ENCODE peak calls at places on chromosomes 1 and 21, in six cellular contexts. O is AG04449, E is left ventricle myocardium superior, G is LoVo, T is EL, F is fibroblast of lung. X is an unnamed sample.

GRCh38 chr1:167661527-167662436 is 31.8 kb downstream of the RCSD1 start:
- DNase-seq in F (peak; percentile 88), E (no peak), O (peak; percentile 87), T (peak; percentile 94), G (peak; percentile 33), X (no peak)

GRCh38 chr1:182050481-182051438 is 10.8 kb downstream of the ZNF648 start:
- DNase-seq in O (no peak), G (no peak), E (no peak), F (no peak), T (no peak), X (no peak)

GRCh38 chr1:101144868-101145808 is 91.7 kb upstream of the S1PR1 start:
- DNase-seq in O (no peak), T (no peak), E (no peak), G (no peak), F (no peak), X (no peak)

GRCh38 chr1:154222918-154223317 is 2.2 kb downstream of the UBAP2L start:
- DNase-seq in O (no peak), T (no peak), G (no peak), E (no peak), F (no peak), X (no peak)

GRCh38 chr1:172589553-172589952 is 56.6 kb downstream of the SUCO start:
- DNase-seq in G (no peak), O (no peak), E (no peak), F (no peak), T (no peak), X (no peak)

GRCh38 chr1:213221209-213221608 is 170.2 kb downstream of the RPS6KC1 start:
- DNase-seq in T (no peak), G (no peak), E (no peak), F (no peak), O (no peak), X (no peak)

GRCh38 chr1:115838805-115839705 is 1.9 kb downstream of the NHLH2 start:
- DNase-seq in G (no peak), O (no peak), E (peak; percentile 39), T (peak; percentile 34), F (no peak), X (no peak)

GRCh38 chr21:34698270-34699015 is 29.6 kb downstream of the CLIC6 start:
- DNase-seq in O (no peak), E (no peak), F (no peak), T (peak; percentile 61), G (no peak), X (no peak)

GRCh38 chr1:183110466-183110865 is 75.6 kb upstream of the LAMC2 start:
- DNase-seq in O (no peak), T (no peak), E (no peak), F (no peak), G (no peak), X (no peak)

GRCh38 chr1:239550178-239550577 is 163.8 kb downstream of the CHRM3 start:
- DNase-seq in G (no peak), O (no peak), E (no peak), T (peak; percentile 24), F (no peak), X (no peak)

GRCh38 chr1:72282271-72282656 is at the start of gene NEGR1:
- DNase-seq in T (peak; percentile 79), F (peak; percentile 68), G (no peak), O (no peak), E (peak; percentile 72), X (no peak)

GRCh38 chr1:54861070-54861761 is 25.8 kb downstream of the DHCR24 start:
- DNase-seq in T (peak; percentile 64), G (no peak), F (no peak), O (no peak), E (no peak), X (no peak)

GRCh38 chr1:3796215-3797193 is at the start of gene LRRC47:
- DNase-seq in O (peak; percentile 34), F (peak; percentile 92), G (peak; percentile 92), T (peak; percentile 89), E (peak; percentile 98), X (peak; percentile 85)

X was measured in central memory CD8-positive, alpha-beta T cell.